ENCODE peak calls at places on chromosomes 2 and 18, in eight cellular contexts. R, A, F, T, J, K, N and G are unnamed samples.

GRCh38 chr2:19187323-19188020 is 171.0 kb downstream of the OSR1 start:
- DNase-seq in K (no peak), A (no peak), F (no peak), T (no peak), R (no peak), J (peak; percentile 11), N (no peak), G (no peak)

GRCh38 chr2:194383404-194383803 is 1273.6 kb upstream of the SLC39A10 start:
- DNase-seq in F (no peak), T (no peak), J (no peak), A (no peak), R (no peak), K (no peak), N (no peak), G (no peak)

GRCh38 chr2:232633413-232634318 is at the start of gene EFHD1:
- DNase-seq in R (peak; percentile 36), A (no peak), N (peak; percentile 54), F (peak; percentile 72), T (peak; percentile 82), J (peak; percentile 33), K (no peak), G (peak; percentile 14)

GRCh38 chr18:58320907-58321561 is 277.0 kb downstream of the NEDD4L start:
- DNase-seq in K (no peak), J (no peak), N (no peak), F (no peak), T (no peak), R (no peak), A (no peak), G (no peak)

GRCh38 chr2:105398522-105399206 is at the start of gene FHL2:
- DNase-seq in R (peak; percentile 81), N (peak; percentile 72), J (peak; percentile 81), A (peak; percentile 35), F (peak; percentile 89), T (peak; percentile 70), K (peak; percentile 18), G (peak; percentile 45)

GRCh38 chr2:56127013-56127772 is 56.6 kb upstream of the CCDC85A start:
- DNase-seq in K (no peak), F (no peak), A (no peak), N (no peak), J (no peak), R (no peak), T (no peak), G (no peak)

GRCh38 chr2:71668326-71669057 is 215.1 kb downstream of the DYSF start:
- DNase-seq in R (no peak), K (no peak), F (no peak), J (no peak), T (no peak), N (no peak), A (no peak), G (no peak)

GRCh38 chr2:9638532-9638931 is 7.7 kb upstream of the YWHAQ start:
- DNase-seq in J (peak; percentile 92), N (no peak), R (peak; percentile 50), F (peak; percentile 90), K (no peak), A (peak; percentile 70), T (peak; percentile 91), G (no peak)

GRCh38 chr18:22229456-22230124 is 60.2 kb downstream of the GATA6 start:
- DNase-seq in F (no peak), T (no peak), R (no peak), A (no peak), J (no peak), K (no peak), N (no peak), G (no peak)

GRCh38 chr2:53629527-53629926 is 138.1 kb upstream of the CHAC2 start:
- DNase-seq in R (no peak), K (no peak), F (no peak), N (no peak), T (peak; percentile 57), J (no peak), A (no peak), G (no peak)

GRCh38 chr2:949894-950626 is 589 bp upstream of the SNTG2 start:
- DNase-seq in J (no peak), F (no peak), R (no peak), A (no peak), K (no peak), T (no peak), N (no peak), G (no peak)

GRCh38 chr2:234630676-234631350 is 133.9 kb upstream of the ARL4C start:
- DNase-seq in R (no peak), F (no peak), T (no peak), K (no peak), J (peak; percentile 25), A (no peak), N (no peak), G (no peak)

GRCh38 chr18:57359433-57359832 is 7.1 kb downstream of the ST8SIA3 start:
- DNase-seq in N (no peak), J (no peak), R (no peak), F (no peak), A (no peak), T (no peak), K (no peak), G (no peak)

GRCh38 chr2:5453224-5453623 is 239.0 kb upstream of the SOX11 start:
- DNase-seq in T (no peak), N (no peak), R (no peak), A (no peak), F (no peak), J (no peak), K (no peak), G (no peak)

GRCh38 chr2:156116113-156116512 is 216.4 kb downstream of the NR4A2 start:
- DNase-seq in K (no peak), J (no peak), F (no peak), T (no peak), N (no peak), R (no peak), A (no peak), G (no peak)

GRCh38 chr2:229821353-229821752 is 100.5 kb downstream of the TRIP12 start:
- DNase-seq in K (no peak), N (no peak), J (no peak), R (no peak), A (no peak), F (no peak), T (no peak), G (no peak)

GRCh38 chr18:41899535-41899934 is 55.5 kb upstream of the PIK3C3 start:
- DNase-seq in A (no peak), R (no peak), T (no peak), K (no peak), N (no peak), J (no peak), F (no peak), G (no peak)

GRCh38 chr18:36711813-36712444 is 116.9 kb downstream of the TPGS2 start:
- DNase-seq in K (no peak), T (no peak), J (peak; percentile 74), N (no peak), R (peak; percentile 29), A (peak; percentile 69), F (no peak), G (no peak)

GRCh38 chr2:42949125-42949524 is 156.7 kb upstream of the HAAO start:
- DNase-seq in F (no peak), K (no peak), T (no peak), R (no peak), A (no peak), J (no peak), N (no peak), G (no peak)

GRCh38 chr18:36580266-36580665 is 248.5 kb downstream of the TPGS2 start:
- DNase-seq in F (no peak), J (peak; percentile 76), N (no peak), A (no peak), K (no peak), R (no peak), T (no peak), G (no peak)

GRCh38 chr18:32237024-32237423 is 47.2 kb downstream of the MEP1B start:
- DNase-seq in N (no peak), A (no peak), T (no peak), K (no peak), R (peak; percentile 52), F (no peak), J (no peak), G (no peak)

GRCh38 chr2:241692448-241692847 is 5.8 kb upstream of the DTYMK start:
- DNase-seq in J (peak; percentile 89), R (no peak), K (no peak), A (peak; percentile 40), N (no peak), T (no peak), F (no peak), G (no peak)

GRCh38 chr18:56185126-56185525 is 453.3 kb downstream of the TXNL1 start:
- DNase-seq in N (no peak), T (no peak), R (no peak), K (no peak), F (no peak), A (no peak), J (no peak), G (no peak)

GRCh38 chr2:219433666-219434467 is 776 bp upstream of the SPEG start:
- DNase-seq in A (no peak), F (peak; percentile 85), J (peak; percentile 66), R (no peak), T (no peak), K (no peak), N (no peak), G (no peak)

GRCh38 chr2:37782721-37783438 is 111.4 kb upstream of the CDC42EP3 start:
- DNase-seq in K (no peak), T (no peak), N (no peak), R (no peak), F (no peak), A (peak; percentile 51), J (peak; percentile 61), G (no peak)

GRCh38 chr2:186256540-186256939 is 229.5 kb upstream of the ZC3H15 start:
- DNase-seq in F (peak; percentile 23), N (no peak), A (no peak), K (no peak), T (no peak), R (peak; percentile 30), J (peak; percentile 36), G (no peak)

GRCh38 chr2:75787532-75788132 is 76.9 kb upstream of the GCFC2 start:
- DNase-seq in A (peak; percentile 11), K (no peak), J (peak; percentile 29), F (peak; percentile 43), N (no peak), R (peak; percentile 40), T (no peak), G (no peak)

GRCh38 chr2:211867845-211868361 is 670.7 kb downstream of the ERBB4 start:
- DNase-seq in A (no peak), J (no peak), R (no peak), N (no peak), F (no peak), K (no peak), T (no peak), G (no peak)

GRCh38 chr2:99156901-99157300 is 2.1 kb downstream of the LIPT1 start:
- DNase-seq in K (no peak), A (no peak), F (no peak), N (no peak), R (no peak), T (no peak), J (no peak), G (no peak)

GRCh38 chr2:190117305-190117704 is 54.8 kb upstream of the MSTN start:
- DNase-seq in T (no peak), N (no peak), F (no peak), J (no peak), K (no peak), R (no peak), A (no peak), G (no peak)

GRCh38 chr2:9675369-9676351 is 44.9 kb upstream of the YWHAQ start:
- DNase-seq in R (peak; percentile 41), F (no peak), J (peak; percentile 96), A (peak; percentile 74), N (no peak), K (no peak), T (no peak), G (no peak)

GRCh38 chr2:158178646-158179045 is 77.0 kb downstream of the UPP2 start:
- DNase-seq in T (no peak), F (no peak), R (no peak), N (no peak), J (peak; percentile 27), K (no peak), A (no peak), G (no peak)

GRCh38 chr2:28400434-28400833 is 7.8 kb downstream of the FOSL2 start:
- DNase-seq in R (no peak), T (peak; percentile 15), K (no peak), N (no peak), J (no peak), F (no peak), A (no peak), G (no peak)

GRCh38 chr18:36849288-36850011 is 20.5 kb downstream of the KIAA1328 start:
- DNase-seq in F (no peak), A (no peak), J (peak; percentile 90), R (no peak), T (no peak), K (no peak), N (no peak), G (no peak)